ENCODE peak calls at places on chromosome 17, in five cellular contexts. One of them, this sample, is unnamed.

GRCh38 chr17:33647976-33648375 is 354.9 kb upstream of the ASIC2 start:
- DNase-seq in pancreas: no peak
- DNase-seq in IMR-90: peak
- DNase-seq in GM10248: no peak
- DNase-seq in suprapubic skin: no peak
- DNase-seq in this sample: no peak

GRCh38 chr17:37792787-37793186 is 47.9 kb upstream of the HNF1B start:
- DNase-seq in pancreas: no peak
- DNase-seq in GM10248: no peak
- DNase-seq in IMR-90: peak
- DNase-seq in suprapubic skin: no peak
- DNase-seq in this sample: no peak

GRCh38 chr17:17354560-17355357 is 51.6 kb downstream of the NT5M start:
- DNase-seq in pancreas: peak
- DNase-seq in GM10248: peak
- DNase-seq in IMR-90: peak
- DNase-seq in suprapubic skin: peak
- DNase-seq in this sample: peak

GRCh38 chr17:16425698-16426659 is 10.6 kb downstream of the TRPV2 start:
- DNase-seq in suprapubic skin: no peak
- DNase-seq in IMR-90: no peak
- DNase-seq in GM10248: no peak
- DNase-seq in pancreas: peak
- DNase-seq in this sample: no peak

GRCh38 chr17:66306413-66306812 is 4.0 kb downstream of the PRKCA start:
- DNase-seq in GM10248: no peak
- DNase-seq in pancreas: no peak
- DNase-seq in IMR-90: peak
- DNase-seq in suprapubic skin: no peak
- DNase-seq in this sample: no peak

GRCh38 chr17:20156196-20157077 is 147.3 kb downstream of the SPECC1 start:
- DNase-seq in GM10248: peak
- DNase-seq in suprapubic skin: no peak
- DNase-seq in IMR-90: peak
- DNase-seq in pancreas: peak
- DNase-seq in this sample: peak

GRCh38 chr17:34107019-34107418 is 148.1 kb upstream of the CCL2 start:
- DNase-seq in suprapubic skin: no peak
- DNase-seq in GM10248: no peak
- DNase-seq in IMR-90: no peak
- DNase-seq in pancreas: no peak
- DNase-seq in this sample: no peak

GRCh38 chr17:16417896-16418683 is 2.7 kb downstream of the TRPV2 start:
- DNase-seq in IMR-90: peak
- DNase-seq in pancreas: no peak
- DNase-seq in GM10248: no peak
- DNase-seq in suprapubic skin: no peak
- DNase-seq in this sample: no peak

GRCh38 chr17:79784353-79785016 is 6.5 kb downstream of the CBX2 start:
- DNase-seq in IMR-90: no peak
- DNase-seq in GM10248: no peak
- DNase-seq in suprapubic skin: no peak
- DNase-seq in pancreas: no peak
- DNase-seq in this sample: no peak

GRCh38 chr17:62705781-62706597 is 78.5 kb downstream of the MRC2 start:
- DNase-seq in GM10248: no peak
- DNase-seq in IMR-90: peak
- DNase-seq in pancreas: no peak
- DNase-seq in suprapubic skin: no peak
- DNase-seq in this sample: no peak

GRCh38 chr17:42761638-42762037 is 611 bp downstream of the RAMP2 start:
- DNase-seq in suprapubic skin: no peak
- DNase-seq in GM10248: no peak
- DNase-seq in pancreas: no peak
- DNase-seq in IMR-90: no peak
- DNase-seq in this sample: no peak

GRCh38 chr17:5661486-5662125 is 77.3 kb upstream of the NLRP1 start:
- DNase-seq in pancreas: no peak
- DNase-seq in IMR-90: no peak
- DNase-seq in suprapubic skin: peak
- DNase-seq in GM10248: no peak
- DNase-seq in this sample: no peak

GRCh38 chr17:56499799-56500388 is 93.6 kb upstream of the NOG start:
- DNase-seq in IMR-90: peak
- DNase-seq in GM10248: no peak
- DNase-seq in suprapubic skin: no peak
- DNase-seq in pancreas: no peak
- DNase-seq in this sample: no peak

GRCh38 chr17:68733241-68734176 is 132.3 kb upstream of the FAM20A start:
- DNase-seq in suprapubic skin: no peak
- DNase-seq in GM10248: no peak
- DNase-seq in pancreas: no peak
- DNase-seq in IMR-90: peak
- DNase-seq in this sample: no peak

GRCh38 chr17:1695365-1695764 is 10.7 kb upstream of the PRPF8 start:
- DNase-seq in pancreas: no peak
- DNase-seq in IMR-90: no peak
- DNase-seq in GM10248: peak
- DNase-seq in suprapubic skin: no peak
- DNase-seq in this sample: no peak

GRCh38 chr17:1697681-1698080 is 12.5 kb downstream of the TLCD2 start:
- DNase-seq in pancreas: no peak
- DNase-seq in IMR-90: no peak
- DNase-seq in suprapubic skin: no peak
- DNase-seq in GM10248: no peak
- DNase-seq in this sample: no peak

GRCh38 chr17:1690544-1691221 is 6.0 kb upstream of the PRPF8 start:
- DNase-seq in pancreas: no peak
- DNase-seq in suprapubic skin: no peak
- DNase-seq in GM10248: no peak
- DNase-seq in IMR-90: no peak
- DNase-seq in this sample: no peak

DNA sequence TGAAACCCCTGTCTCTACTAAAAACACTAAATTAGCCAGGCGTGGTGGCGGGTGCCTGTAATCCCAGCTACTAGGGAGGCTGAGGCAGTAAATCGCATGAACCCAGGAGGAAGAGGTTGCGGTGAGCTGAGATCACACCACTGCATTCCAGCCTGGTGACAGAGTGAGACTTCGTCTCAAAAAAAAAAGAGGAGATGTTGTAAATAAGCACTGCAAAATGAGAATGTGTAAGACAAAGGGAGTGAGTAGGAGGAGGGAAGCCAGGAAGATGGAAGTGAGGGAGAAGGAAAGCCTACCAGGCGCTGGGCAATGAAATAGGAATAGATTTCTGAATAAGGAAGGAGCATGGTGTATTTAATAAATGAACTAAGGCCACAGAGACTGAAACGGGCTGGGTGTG is 8.7 kb upstream of the PRPF8 start:
- DNase-seq in suprapubic skin: no peak
- DNase-seq in GM10248: no peak
- DNase-seq in pancreas: no peak
- DNase-seq in IMR-90: peak
- DNase-seq in this sample: no peak
- TF ChIP-seq CTCF in suprapubic skin: no peak
- TF ChIP-seq CTCF in GM10248: no peak
- TF ChIP-seq CTCF in pancreas: no peak
- TF ChIP-seq CTCF in IMR-90: no peak
- TF ChIP-seq CTCF in this sample: no peak

GRCh38 chr17:81287155-81287554 is 8.0 kb downstream of the SLC38A10 start:
- DNase-seq in IMR-90: no peak
- DNase-seq in pancreas: no peak
- DNase-seq in suprapubic skin: no peak
- DNase-seq in GM10248: no peak
- DNase-seq in this sample: no peak

GRCh38 chr17:81282876-81283275 is 12.2 kb downstream of the SLC38A10 start:
- DNase-seq in IMR-90: no peak
- DNase-seq in pancreas: no peak
- DNase-seq in GM10248: no peak
- DNase-seq in suprapubic skin: no peak
- DNase-seq in this sample: no peak

GRCh38 chr17:81286491-81287145 is 8.5 kb downstream of the SLC38A10 start:
- DNase-seq in IMR-90: no peak
- DNase-seq in GM10248: no peak
- DNase-seq in pancreas: no peak
- DNase-seq in suprapubic skin: no peak
- DNase-seq in this sample: no peak

GRCh38 chr17:81285894-81286293 is 9.2 kb downstream of the SLC38A10 start:
- DNase-seq in pancreas: no peak
- DNase-seq in suprapubic skin: no peak
- DNase-seq in IMR-90: no peak
- DNase-seq in GM10248: no peak
- DNase-seq in this sample: no peak

DNA sequence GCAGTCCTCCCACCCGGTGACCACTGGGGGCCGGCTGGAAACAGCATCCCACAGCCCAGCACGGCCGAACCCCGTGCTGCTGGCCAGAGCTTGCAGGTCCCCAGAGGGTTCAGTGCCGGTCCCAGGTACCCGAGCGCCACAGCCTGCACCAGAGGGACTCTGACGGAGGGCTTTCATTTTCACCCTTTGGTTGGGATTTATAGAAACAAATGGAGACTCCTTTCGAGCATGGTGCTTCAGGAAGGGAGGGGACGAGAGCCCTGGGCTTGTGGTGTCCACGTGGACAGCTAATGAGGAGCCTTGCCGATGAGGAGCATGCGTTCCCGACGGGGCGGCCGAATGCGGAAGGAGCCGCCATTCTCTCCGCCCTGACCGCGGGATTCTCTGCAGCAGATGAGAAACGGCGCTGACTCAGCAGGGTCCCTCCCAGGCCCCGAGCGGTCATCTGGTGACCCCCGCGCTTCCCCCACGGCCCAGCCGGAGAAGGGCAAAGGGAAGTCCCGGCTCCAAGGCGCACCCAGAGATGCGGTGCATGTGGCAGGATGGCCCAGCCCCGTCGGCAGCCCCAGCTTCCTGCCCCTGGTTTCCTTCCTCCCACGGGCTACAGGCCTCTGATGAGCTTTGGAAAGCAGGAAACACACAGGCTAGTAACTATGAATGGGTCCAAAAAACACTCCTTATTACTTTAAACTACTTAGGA is 9.8 kb downstream of the SLC38A10 start:
- DNase-seq in IMR-90: peak
- DNase-seq in GM10248: peak
- DNase-seq in pancreas: no peak
- DNase-seq in suprapubic skin: peak
- DNase-seq in this sample: peak
- TF ChIP-seq CTCF in IMR-90: no peak
- TF ChIP-seq CTCF in GM10248: no peak
- TF ChIP-seq CTCF in pancreas: no peak
- TF ChIP-seq CTCF in suprapubic skin: no peak
- TF ChIP-seq CTCF in this sample: no peak

GRCh38 chr17:35875439-35876139 is 4.6 kb downstream of the CCL5 start:
- DNase-seq in IMR-90: no peak
- DNase-seq in GM10248: peak
- DNase-seq in suprapubic skin: no peak
- DNase-seq in pancreas: no peak
- DNase-seq in this sample: no peak

GRCh38 chr17:35866356-35866950 is 2.2 kb downstream of the HEATR9 start:
- DNase-seq in IMR-90: peak
- DNase-seq in suprapubic skin: no peak
- DNase-seq in GM10248: no peak
- DNase-seq in pancreas: no peak
- DNase-seq in this sample: no peak

GRCh38 chr17:35872581-35872980 is 3.9 kb upstream of the HEATR9 start:
- DNase-seq in suprapubic skin: no peak
- DNase-seq in pancreas: no peak
- DNase-seq in IMR-90: no peak
- DNase-seq in GM10248: no peak
- DNase-seq in this sample: no peak

GRCh38 chr17:35868791-35869190 is at the start of gene HEATR9:
- DNase-seq in IMR-90: no peak
- DNase-seq in GM10248: no peak
- DNase-seq in suprapubic skin: no peak
- DNase-seq in pancreas: no peak
- DNase-seq in this sample: no peak

DNA sequence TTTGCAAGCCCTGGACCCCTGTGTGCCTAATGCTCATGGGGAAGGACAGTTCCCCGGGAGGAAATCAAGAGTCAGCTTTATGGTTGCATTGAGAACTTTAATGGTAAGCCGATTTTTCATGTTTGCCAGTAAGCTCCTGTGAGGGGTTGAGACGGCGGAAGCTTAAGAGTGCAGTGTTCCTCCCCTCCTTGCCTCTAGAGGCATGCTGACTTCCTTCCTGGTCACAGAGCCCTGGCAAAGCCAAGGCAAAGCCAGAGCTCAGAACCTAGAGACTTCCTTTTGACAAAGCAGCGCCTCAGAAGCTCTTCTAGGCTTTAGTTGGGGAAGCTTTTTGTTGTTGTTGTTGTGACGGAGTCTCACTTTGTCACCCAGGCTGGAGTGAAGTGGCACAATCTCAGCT is 2.7 kb upstream of the HEATR9 start:
- DNase-seq in suprapubic skin: no peak
- DNase-seq in GM10248: no peak
- DNase-seq in pancreas: no peak
- DNase-seq in IMR-90: no peak
- DNase-seq in this sample: no peak
- TF ChIP-seq CTCF in suprapubic skin: no peak
- TF ChIP-seq CTCF in GM10248: no peak
- TF ChIP-seq CTCF in pancreas: no peak
- TF ChIP-seq CTCF in IMR-90: no peak
- TF ChIP-seq CTCF in this sample: no peak

GRCh38 chr17:76432004-76432403 is 20.9 kb downstream of the UBE2O start:
- DNase-seq in suprapubic skin: no peak
- DNase-seq in IMR-90: no peak
- DNase-seq in pancreas: no peak
- DNase-seq in GM10248: no peak
- DNase-seq in this sample: no peak

GRCh38 chr17:76433693-76434092 is 19.3 kb downstream of the UBE2O start:
- DNase-seq in suprapubic skin: no peak
- DNase-seq in IMR-90: no peak
- DNase-seq in pancreas: no peak
- DNase-seq in GM10248: no peak
- DNase-seq in this sample: no peak

GRCh38 chr17:76434870-76435269 is 18.1 kb downstream of the UBE2O start:
- DNase-seq in IMR-90: no peak
- DNase-seq in suprapubic skin: no peak
- DNase-seq in pancreas: no peak
- DNase-seq in GM10248: no peak
- DNase-seq in this sample: no peak

GRCh38 chr17:76431509-76431908 is 21.4 kb downstream of the UBE2O start:
- DNase-seq in suprapubic skin: no peak
- DNase-seq in GM10248: no peak
- DNase-seq in IMR-90: no peak
- DNase-seq in pancreas: no peak
- DNase-seq in this sample: no peak

DNA sequence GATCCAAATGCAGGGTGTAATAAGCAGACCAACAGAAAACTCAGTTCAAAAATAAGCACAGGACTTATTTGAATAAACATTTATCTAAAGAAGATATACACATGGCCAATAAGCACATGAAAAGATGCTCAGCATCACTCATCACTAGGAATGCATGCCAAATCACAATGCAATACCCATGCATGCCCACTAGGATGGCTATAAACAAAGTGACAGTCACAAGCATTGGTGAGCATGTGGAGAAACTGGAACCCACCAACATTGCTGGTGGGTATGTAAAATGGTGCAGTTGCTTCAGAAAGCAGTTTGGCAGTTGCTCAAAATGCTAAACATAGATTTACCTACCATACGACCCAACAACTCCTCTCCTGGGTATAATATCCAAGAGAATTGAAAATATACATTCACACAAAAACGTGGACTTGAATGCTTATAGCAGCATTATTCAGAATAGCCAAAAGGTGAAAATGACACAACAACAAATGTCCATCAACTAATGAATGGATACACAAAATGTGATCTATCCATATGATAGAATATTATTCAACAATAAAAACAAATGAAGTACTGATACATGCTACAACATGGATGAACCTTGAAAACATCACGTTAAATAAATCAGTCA is 20.1 kb downstream of the UBE2O start:
- DNase-seq in pancreas: no peak
- DNase-seq in suprapubic skin: no peak
- DNase-seq in GM10248: no peak
- DNase-seq in IMR-90: peak
- DNase-seq in this sample: no peak
- TF ChIP-seq CTCF in pancreas: peak
- TF ChIP-seq CTCF in suprapubic skin: no peak
- TF ChIP-seq CTCF in GM10248: peak
- TF ChIP-seq CTCF in IMR-90: peak
- TF ChIP-seq CTCF in this sample: no peak